ENCODE peak calls at places on chromosomes 7 and 10, in six cellular contexts. Z is kidney; N is GM12878; Y is body of pancreas; K is naive thymus-derived CD4-positive, alpha-beta T cell; J is left ventricle myocardium inferior. S is an unnamed sample.

GRCh38 chr10:21624951-21625350 is 90.9 kb downstream of the MLLT10 start:
- DNase-seq in J (no peak), N (no peak), K (no peak), Y (no peak), Z (no peak), S (no peak)

GRCh38 chr10:125824736-125825135 is 1.4 kb downstream of the BCCIP start:
- DNase-seq in N (no peak), Y (no peak), Z (no peak), J (no peak), K (no peak), S (no peak)

GRCh38 chr7:28180031-28180363 is 598 bp downstream of the JAZF1 start:
- DNase-seq in N (no peak), K (no peak), Y (no peak), Z (peak; percentile 63), J (no peak), S (no peak)

GRCh38 chr10:54133201-54133600 is 667.8 kb downstream of the PCDH15 start:
- DNase-seq in N (no peak), Y (no peak), K (no peak), Z (no peak), J (no peak), S (no peak)

GRCh38 chr10:111875760-111876159 is 307.8 kb downstream of the GPAM start:
- DNase-seq in K (no peak), N (no peak), Z (no peak), Y (no peak), J (no peak), S (no peak)

GRCh38 chr10:98367626-98368451 is 47.1 kb downstream of the PYROXD2 start:
- DNase-seq in K (no peak), N (no peak), Y (no peak), J (no peak), Z (no peak), S (no peak)

GRCh38 chr7:24722386-24723177 is 34.7 kb downstream of the GSDME start:
- DNase-seq in Y (no peak), Z (no peak), N (no peak), J (no peak), K (no peak), S (no peak)

GRCh38 chr10:44233561-44234470 is 151.1 kb downstream of the CXCL12 start:
- DNase-seq in J (peak; percentile 68), N (no peak), K (no peak), Y (no peak), Z (peak; percentile 82), S (no peak)

GRCh38 chr7:157641866-157642265 is 305.1 kb downstream of the DNAJB6 start:
- DNase-seq in K (no peak), Y (no peak), N (no peak), J (no peak), Z (no peak), S (no peak)

GRCh38 chr7:50558380-50559051 is 6.7 kb downstream of the DDC start:
- DNase-seq in N (no peak), J (no peak), K (no peak), Y (no peak), Z (no peak), S (no peak)

GRCh38 chr10:16832351-16833080 is 15.3 kb upstream of the RSU1 start:
- DNase-seq in N (no peak), Z (no peak), K (no peak), Y (peak; percentile 68), J (no peak), S (peak; percentile 68)

GRCh38 chr7:47792521-47793121 is 155.6 kb downstream of the PKD1L1 start:
- DNase-seq in N (no peak), J (no peak), K (no peak), Y (no peak), Z (no peak), S (peak; percentile 42)

GRCh38 chr7:133235212-133235883 is 17.5 kb upstream of the EXOC4 start:
- DNase-seq in J (no peak), K (no peak), N (no peak), Z (no peak), Y (no peak), S (no peak)

GRCh38 chr10:30782543-30783461 is 153.2 kb upstream of the LYZL2 start:
- DNase-seq in Y (no peak), N (peak; percentile 35), J (no peak), K (no peak), Z (no peak), S (peak; percentile 64)

GRCh38 chr7:141550694-141551079 is 523 bp upstream of the AGK start:
- DNase-seq in Y (peak; percentile 17), Z (no peak), N (no peak), K (no peak), J (peak; percentile 19), S (peak; percentile 40)

GRCh38 chr7:69620063-69620462 is 21.8 kb downstream of the AUTS2 start:
- DNase-seq in Z (no peak), Y (no peak), K (no peak), N (no peak), J (no peak), S (peak; percentile 61)

GRCh38 chr10:3852147-3852904 is 67.3 kb upstream of the KLF6 start:
- DNase-seq in N (peak; percentile 88), Z (peak; percentile 89), Y (peak; percentile 95), J (peak; percentile 34), K (peak; percentile 28), S (peak; percentile 8)

GRCh38 chr7:5699467-5699866 is 82.0 kb downstream of the RNF216 start:
- DNase-seq in N (no peak), Z (no peak), J (no peak), Y (no peak), K (no peak), S (peak; percentile 40)

GRCh38 chr7:106216517-106217088 is 68.2 kb downstream of the NAMPT start:
- DNase-seq in N (no peak), Y (peak; percentile 55), K (no peak), Z (no peak), J (no peak), S (peak; percentile 65)

GRCh38 chr10:12981570-12981969 is 19.9 kb downstream of the CCDC3 start:
- DNase-seq in Z (no peak), K (no peak), Y (no peak), J (no peak), N (no peak), S (no peak)

GRCh38 chr10:2953495-2953894 is 113.9 kb upstream of the PFKP start:
- DNase-seq in Y (no peak), N (no peak), J (no peak), K (no peak), Z (no peak), S (no peak)

GRCh38 chr7:157266272-157266671 is 70.5 kb upstream of the DNAJB6 start:
- DNase-seq in Z (no peak), N (no peak), J (no peak), K (no peak), Y (no peak), S (no peak)

GRCh38 chr7:73869011-73869785 is 8.2 kb downstream of the TMEM270 start:
- DNase-seq in Z (peak; percentile 68), K (no peak), Y (no peak), N (no peak), J (no peak), S (no peak)
- H3K4me1 ChIP-seq in Z (peaks cover 8% of the 10 kb centered on the region), K (no peaks in the 10 kb centered on the region), Y (peaks cover 8% of the 10 kb centered on the region), N (no peaks in the 10 kb centered on the region), J (peaks cover 33% of the 10 kb centered on the region), S (peaks cover 7% of the 10 kb centered on the region)

GRCh38 chr10:123860856-123861255 is 30.8 kb downstream of the CPXM2 start:
- DNase-seq in Y (no peak), Z (peak; percentile 23), N (no peak), J (no peak), K (no peak), S (no peak)
- H3K4me1 ChIP-seq in Y (no peaks in the 10 kb centered on the region), Z (peaks cover 6% of the 10 kb centered on the region), N (peaks cover 5% of the 10 kb centered on the region), J (no peaks in the 10 kb centered on the region), K (no peaks in the 10 kb centered on the region), S (no peaks in the 10 kb centered on the region)

GRCh38 chr7:138303230-138304070 is 156.6 kb upstream of the TRIM24 start:
- DNase-seq in K (no peak), Z (no peak), J (no peak), N (no peak), Y (no peak), S (no peak)

GRCh38 chr7:138308116-138308515 is 151.9 kb upstream of the TRIM24 start:
- DNase-seq in Z (no peak), N (no peak), Y (no peak), J (no peak), K (no peak), S (no peak)

GRCh38 chr7:138304071-138304320 is 156.1 kb upstream of the TRIM24 start:
- DNase-seq in Z (no peak), N (no peak), K (no peak), Y (no peak), J (no peak), S (no peak)

GRCh38 chr7:138309186-138309585 is 150.9 kb upstream of the TRIM24 start:
- DNase-seq in Z (no peak), Y (no peak), N (no peak), J (no peak), K (no peak), S (no peak)

DNA sequence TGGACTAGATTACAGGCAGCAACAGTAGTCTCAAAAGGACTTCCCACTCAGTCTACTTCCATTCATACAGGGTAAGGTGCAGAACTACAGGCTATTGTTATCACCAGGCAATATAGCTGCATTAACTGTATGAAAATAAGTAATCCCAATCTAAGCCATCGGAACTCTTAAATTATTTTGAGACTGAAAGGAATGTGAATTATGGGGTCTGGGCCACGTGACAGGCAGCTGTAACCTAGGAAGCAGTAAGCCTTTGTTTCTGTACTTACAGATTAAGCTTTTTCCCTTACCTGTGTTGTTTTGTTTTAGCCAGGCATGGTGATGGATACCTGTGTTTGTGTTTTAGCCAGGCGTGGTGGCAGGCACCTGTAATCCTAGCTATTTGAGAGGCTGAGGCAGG is 152.4 kb upstream of the TRIM24 start:
- DNase-seq in J (no peak), K (no peak), Z (no peak), N (no peak), Y (no peak), S (no peak)
- H3K4me1 ChIP-seq in J (no peaks in the 10 kb centered on the region), K (no peaks in the 10 kb centered on the region), Z (peaks cover 4% of the 10 kb centered on the region), N (no peaks in the 10 kb centered on the region), Y (no peaks in the 10 kb centered on the region), S (no peaks in the 10 kb centered on the region)

GRCh38 chr10:124537166-124537725 is 75.6 kb downstream of the LHPP start:
- DNase-seq in N (no peak), Z (no peak), Y (no peak), K (no peak), J (no peak), S (no peak)

GRCh38 chr10:124535731-124536495 is 74.3 kb downstream of the LHPP start:
- DNase-seq in Y (no peak), Z (no peak), K (no peak), J (no peak), N (no peak), S (no peak)

GRCh38 chr10:124534821-124535601 is 73.4 kb downstream of the LHPP start:
- DNase-seq in Z (no peak), Y (no peak), N (no peak), J (no peak), K (no peak), S (no peak)

GRCh38 chr10:124537891-124538290 is 76.3 kb downstream of the LHPP start:
- DNase-seq in Y (no peak), N (no peak), Z (no peak), J (no peak), K (no peak), S (no peak)

DNA sequence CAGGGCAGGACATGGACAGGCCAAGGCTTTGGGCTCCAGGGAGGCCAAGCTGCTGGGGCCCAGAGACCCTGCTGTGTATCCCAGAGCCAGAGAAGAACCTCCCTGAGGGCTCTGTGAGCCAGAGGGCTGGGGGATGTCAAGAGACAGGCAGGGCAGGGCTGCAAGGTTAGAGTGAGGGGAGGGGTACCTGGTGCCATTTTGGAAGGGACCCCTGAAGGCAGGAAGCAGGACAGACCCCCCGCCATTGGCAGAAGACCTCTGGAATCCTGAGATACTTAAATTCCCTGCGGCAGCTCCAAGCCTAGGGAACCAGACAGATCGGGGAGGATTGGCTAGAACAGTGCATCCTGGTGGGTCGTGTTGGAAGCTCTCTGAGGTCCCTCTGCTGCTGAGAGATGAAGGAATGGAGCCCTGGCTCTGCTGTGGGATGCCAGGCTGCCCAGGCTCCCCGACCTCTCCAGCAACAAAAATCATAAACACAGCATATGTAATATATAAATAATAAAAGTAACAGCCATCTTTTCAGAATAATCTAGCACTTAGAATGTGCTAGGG is 75.0 kb downstream of the LHPP start:
- DNase-seq in Y (no peak), Z (no peak), N (no peak), J (no peak), K (no peak), S (no peak)
- H3K4me1 ChIP-seq in Y (peaks cover 6% of the 10 kb centered on the region), Z (no peaks in the 10 kb centered on the region), N (peaks cover 3% of the 10 kb centered on the region), J (peaks cover 23% of the 10 kb centered on the region), K (no peaks in the 10 kb centered on the region), S (no peaks in the 10 kb centered on the region)